ENCODE peak calls at places on chromosome 2, in six cellular contexts. O is choroid plexus epithelial cell, Z is nephron progenitor cell, A is tibial nerve, T is epithelial cell of esophagus, W is dorsolateral prefrontal cortex. I is an unnamed sample.

GRCh38 chr2:108409768-108410167 is 32.0 kb downstream of the SULT1C4 start:
- DNase-seq in Z (no peak), W (no peak), O (peak; percentile 75), A (no peak), T (peak; percentile 32), I (no peak)

GRCh38 chr2:72895759-72896281 is 8.6 kb downstream of the SPR start:
- DNase-seq in A (no peak), Z (no peak), O (peak; percentile 61), T (peak; percentile 60), W (no peak), I (no peak)

GRCh38 chr2:132998221-132998620 is 328.2 kb upstream of the LYPD1 start:
- DNase-seq in Z (no peak), A (no peak), W (no peak), O (no peak), T (no peak), I (no peak)

GRCh38 chr2:30481323-30481800 is 34.3 kb downstream of the LCLAT1 start:
- DNase-seq in O (no peak), W (no peak), Z (no peak), A (peak; percentile 24), T (no peak), I (no peak)

GRCh38 chr2:69694894-69695849 is 46.8 kb upstream of the ANXA4 start:
- DNase-seq in W (no peak), Z (peak; percentile 25), T (peak; percentile 50), A (no peak), O (peak; percentile 91), I (no peak)

GRCh38 chr2:64913357-64913869 is 75.8 kb upstream of the SLC1A4 start:
- DNase-seq in W (no peak), O (no peak), A (no peak), T (peak; percentile 50), Z (peak; percentile 21), I (peak; percentile 40)

GRCh38 chr2:197707316-197708213 is 2.4 kb downstream of the MARS2 start:
- DNase-seq in Z (no peak), A (no peak), O (peak; percentile 80), T (peak; percentile 67), W (no peak), I (no peak)

GRCh38 chr2:46794693-46795317 is 120.8 kb downstream of the MCFD2 start:
- DNase-seq in Z (no peak), A (no peak), W (no peak), T (peak; percentile 67), O (no peak), I (no peak)

GRCh38 chr2:44170337-44170736 is 1.7 kb downstream of the PPM1B start:
- DNase-seq in O (peak; percentile 60), W (no peak), Z (no peak), A (no peak), T (peak; percentile 25), I (no peak)

GRCh38 chr2:9027884-9028283 is 24.4 kb upstream of the MBOAT2 start:
- DNase-seq in A (no peak), O (no peak), Z (no peak), W (no peak), T (no peak), I (no peak)

GRCh38 chr2:159382447-159383028 is 96.0 kb upstream of the WDSUB1 start:
- DNase-seq in W (no peak), Z (no peak), A (no peak), T (no peak), O (no peak), I (no peak)

GRCh38 chr2:225165052-225165451 is 122.8 kb upstream of the DOCK10 start:
- DNase-seq in W (no peak), O (peak; percentile 35), Z (no peak), T (peak; percentile 68), A (no peak), I (no peak)

GRCh38 chr2:46269545-46270273 is 27.5 kb upstream of the EPAS1 start:
- DNase-seq in O (peak; percentile 67), A (no peak), T (no peak), W (no peak), Z (no peak), I (no peak)

GRCh38 chr2:135820003-135820618 is 16.9 kb downstream of the LCT start:
- DNase-seq in O (peak; percentile 51), T (no peak), A (no peak), W (no peak), Z (no peak), I (no peak)

GRCh38 chr2:71831208-71831577 is 316.5 kb downstream of the CYP26B1 start:
- DNase-seq in A (no peak), T (peak; percentile 24), O (peak; percentile 69), Z (no peak), W (no peak), I (no peak)

GRCh38 chr2:240247241-240247867 is 106.9 kb upstream of the OTOS start:
- DNase-seq in W (no peak), Z (no peak), O (no peak), T (no peak), A (no peak), I (no peak)

GRCh38 chr2:157843935-157844334 is 32.2 kb downstream of the ACVR1 start:
- DNase-seq in A (no peak), O (peak; percentile 47), Z (no peak), W (no peak), T (no peak), I (no peak)

GRCh38 chr2:99877963-99878362 is 264.4 kb downstream of the AFF3 start:
- DNase-seq in Z (no peak), T (no peak), O (no peak), A (no peak), W (no peak), I (no peak)

GRCh38 chr2:206353685-206354084 is 79.2 kb downstream of the ZDBF2 start:
- DNase-seq in A (no peak), W (no peak), Z (no peak), O (peak; percentile 7), T (no peak), I (no peak)
- TF ChIP-seq CTCF in A (no peak), W (no peak), Z (peak; percentile 10), O (peak; percentile 5), T (no peak), I (peak; percentile 18)

GRCh38 chr2:242029422-242030225 is 160.1 kb downstream of the RTP5 start:
- DNase-seq in T (no peak), Z (no peak), W (no peak), A (no peak), O (no peak), I (peak; percentile 3)
- TF ChIP-seq CTCF in T (no peak), Z (no peak), W (no peak), A (no peak), O (peak; percentile 11), I (no peak)

DNA sequence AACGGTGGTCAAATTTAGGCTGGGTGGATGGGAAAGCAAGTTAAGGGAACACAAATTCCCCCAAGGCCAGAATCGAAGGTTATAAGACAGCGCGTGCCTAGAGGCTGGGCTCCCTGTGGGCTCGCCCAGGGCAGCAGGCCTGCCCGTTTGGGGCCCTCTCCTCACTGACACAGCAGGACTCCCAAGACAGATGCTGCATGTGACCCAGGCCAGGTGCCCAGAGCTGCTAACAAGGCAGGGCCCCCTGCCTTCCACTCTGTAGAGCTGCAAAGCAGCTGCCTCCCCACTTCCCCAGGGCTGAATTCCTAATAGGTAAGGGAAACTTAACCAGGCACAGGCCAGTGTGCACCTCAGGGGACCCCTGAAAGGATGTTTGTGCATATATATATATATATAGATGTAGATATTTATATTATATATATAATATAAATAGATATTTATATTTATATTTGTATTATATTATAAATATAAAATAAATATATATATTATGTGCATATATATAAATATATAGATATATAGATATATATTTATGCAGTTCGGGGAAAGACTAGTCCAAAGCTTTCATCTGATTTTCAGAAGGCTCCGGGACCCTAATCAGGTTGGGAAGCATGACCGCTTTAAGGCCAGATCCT is 43.7 kb downstream of the TMEM37 start:
- DNase-seq in A (no peak), Z (no peak), T (no peak), O (peak; percentile 37), W (no peak), I (peak; percentile 7)
- TF ChIP-seq CTCF in A (no peak), Z (no peak), T (peak; percentile 8), O (peak; percentile 46), W (no peak), I (no peak)

DNA sequence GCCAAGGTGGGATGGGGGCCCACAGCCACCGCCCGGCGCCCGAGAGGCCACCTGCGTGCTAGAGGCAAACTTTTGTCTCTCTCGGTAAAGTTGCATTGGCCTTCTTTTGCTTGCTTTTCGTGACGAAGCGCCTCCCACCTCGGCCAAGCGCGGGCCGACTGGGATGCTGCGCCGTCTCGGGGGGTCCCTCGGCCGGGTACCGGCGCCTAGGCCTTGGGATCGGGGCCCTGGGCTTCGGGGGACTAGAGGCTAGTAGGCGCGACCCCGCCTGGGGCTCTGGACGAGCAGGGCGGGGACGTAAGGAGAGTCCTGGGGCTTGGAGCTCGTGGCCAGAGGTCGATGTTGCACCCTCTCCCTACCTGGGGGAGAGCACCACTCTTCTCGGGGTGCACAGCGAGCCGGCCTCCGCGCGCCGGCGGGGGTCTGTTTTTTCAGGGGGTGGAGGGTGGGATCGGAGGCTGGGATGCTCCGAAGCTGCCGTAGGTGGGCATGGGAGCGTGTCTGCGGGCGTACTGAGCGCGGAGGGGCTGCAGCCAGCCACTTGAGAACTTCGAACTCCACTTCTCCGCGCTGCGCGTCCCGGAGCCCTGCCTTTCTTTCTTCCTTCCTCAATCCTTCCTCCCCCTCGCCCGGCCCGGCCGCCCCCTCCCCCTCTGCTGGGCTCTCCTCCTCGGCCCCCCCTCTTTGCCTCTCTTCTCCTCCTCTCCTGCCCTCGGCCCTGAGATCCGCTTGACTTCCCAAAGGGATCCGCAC is 710 bp downstream of the GLI2 start:
- DNase-seq in T (peak; percentile 18), W (no peak), A (no peak), Z (peak; percentile 72), O (no peak), I (peak; percentile 10)
- TF ChIP-seq CTCF in T (no peak), W (no peak), A (no peak), Z (no peak), O (peak; percentile 1), I (no peak)

DNA sequence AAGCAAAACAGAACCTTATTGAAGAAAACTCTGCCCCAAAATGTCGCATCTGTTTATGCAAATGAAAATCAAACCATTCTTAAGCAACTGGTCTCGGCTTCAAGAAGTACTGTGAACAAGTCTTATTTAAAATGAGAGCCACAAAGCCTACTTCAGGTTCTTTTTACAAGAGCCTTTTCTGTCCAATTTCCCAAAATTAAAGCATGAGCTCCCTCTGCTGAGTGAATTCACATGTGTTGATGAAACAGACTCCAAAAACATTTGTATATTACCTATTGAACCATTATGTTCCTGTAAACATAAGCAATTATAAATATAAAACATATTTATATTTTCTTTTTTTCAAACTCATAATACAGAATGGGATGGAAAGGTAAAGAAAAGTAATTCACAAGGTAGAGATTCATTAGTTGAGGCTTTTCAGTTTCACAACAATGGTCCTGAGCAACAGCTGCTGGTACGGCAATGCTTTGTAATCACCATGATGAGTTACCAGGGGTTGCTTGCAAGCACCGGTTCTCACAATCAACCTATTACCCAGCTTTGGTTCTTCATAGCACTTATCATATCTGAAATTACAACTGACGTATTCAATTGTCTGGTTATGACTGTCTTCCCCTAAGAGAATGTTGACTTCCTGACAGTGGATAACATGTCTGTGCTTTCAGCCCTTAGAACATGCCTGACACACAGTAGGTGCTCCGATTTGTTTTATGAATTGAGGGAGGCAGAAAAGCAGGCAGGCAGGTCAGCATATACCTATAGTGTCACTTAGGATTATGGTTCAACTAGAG is 108.4 kb upstream of the BZW1 start:
- DNase-seq in W (no peak), T (peak; percentile 77), A (peak; percentile 83), Z (no peak), O (peak; percentile 91), I (no peak)
- TF ChIP-seq CTCF in W (peak; percentile 76), T (peak; percentile 59), A (peak; percentile 76), Z (peak; percentile 46), O (peak; percentile 64), I (peak; percentile 69)

I was measured in progenitor cell of endocrine pancreas.